ENCODE peak calls at places on chromosomes 13 and 19, in four cellular contexts. E, Q, N and M are unnamed samples.

GRCh38 chr19:3982701-3983541 is 2.3 kb downstream of the EEF2 start:
- DNase-seq in N (peak), Q (no peak), E (no peak), M (no peak)

GRCh38 chr13:24505756-24506155 is 6.8 kb downstream of the PARP4 start:
- DNase-seq in Q (no peak), E (no peak), N (no peak), M (no peak)

GRCh38 chr13:85223883-85224656 is 575.1 kb downstream of the SLITRK6 start:
- DNase-seq in Q (no peak), E (no peak), N (no peak), M (no peak)

GRCh38 chr13:51590966-51591627 is 6.8 kb downstream of the WDFY2 start:
- DNase-seq in Q (no peak), N (peak), E (no peak), M (no peak)

GRCh38 chr19:51339687-51340656 is 2.0 kb downstream of the VSIG10L start:
- DNase-seq in N (peak), Q (peak), E (peak), M (peak)

GRCh38 chr19:55117636-55118391 is at the start of gene PPP1R12C:
- DNase-seq in Q (peak), E (peak), N (peak), M (peak)

GRCh38 chr19:14147797-14148605 is 11.6 kb upstream of the ASF1B start:
- DNase-seq in Q (peak), E (peak), N (peak), M (peak)

GRCh38 chr13:69857188-69857821 is 250.3 kb upstream of the ATXN8OS start:
- DNase-seq in E (no peak), N (peak), Q (no peak), M (no peak)

GRCh38 chr13:50320297-50320862 is 305.1 kb downstream of the KCNRG start:
- DNase-seq in N (peak), Q (no peak), E (no peak), M (no peak)

GRCh38 chr19:3094638-3095374 is 644 bp downstream of the GNA11 start:
- DNase-seq in Q (no peak), N (no peak), E (no peak), M (no peak)

GRCh38 chr19:53037101-53038097 is 7.1 kb upstream of the ERVV-2 start:
- DNase-seq in E (no peak), N (peak), Q (peak), M (peak)

GRCh38 chr19:15640294-15640903 is at the start of gene CYP4F3:
- DNase-seq in E (no peak), N (peak), Q (peak), M (peak)

GRCh38 chr13:81551036-81551435 is 1210.1 kb upstream of the SPRY2 start:
- DNase-seq in E (no peak), Q (no peak), N (no peak), M (no peak)

GRCh38 chr13:102530751-102531150 is 66.0 kb upstream of the TPP2 start:
- DNase-seq in Q (no peak), N (no peak), E (no peak), M (no peak)

GRCh38 chr19:4738734-4739133 is 15.1 kb upstream of the DPP9 start:
- DNase-seq in E (no peak), Q (no peak), N (no peak), M (no peak)